ENCODE peak calls at places on chromosomes 5 and 9, in six cellular contexts. R is GM12878, P is K562, G is H1, U is HepG2, Z is HCT116. O is an unnamed sample. For H3K79me2, the result is how much of the 10 kb centered on the place peaks cover.

GRCh38 chr9:101427957-101428655 is 7.5 kb downstream of the ALDOB start:
- DNase-seq in U (no peak), R (peak), Z (no peak), P (no peak), G (no peak), O (no peak)

GRCh38 chr9:132942541-132943182 is 1.8 kb downstream of the TSC1 start:
- DNase-seq in G (no peak), P (no peak), U (no peak), R (no peak), Z (no peak), O (no peak)

GRCh38 chr5:61866930-61867329 is 439.1 kb upstream of the KIF2A start:
- DNase-seq in Z (peak), R (peak), G (no peak), U (no peak), P (peak), O (no peak)

GRCh38 chr5:92525131-92525530 is 1055.9 kb downstream of the NR2F1-AS1 start:
- DNase-seq in U (no peak), R (no peak), Z (no peak), G (no peak), P (no peak), O (no peak)

GRCh38 chr5:173011602-173012001 is 28.0 kb downstream of the ATP6V0E1 start:
- DNase-seq in Z (no peak), U (no peak), R (no peak), P (no peak), G (no peak), O (peak)

GRCh38 chr9:4887556-4887955 is 94.8 kb downstream of the RCL1 start:
- DNase-seq in P (no peak), G (no peak), R (no peak), U (no peak), Z (no peak), O (no peak)

GRCh38 chr5:16600397-16600796 is 16.4 kb downstream of the RETREG1 start:
- DNase-seq in Z (no peak), R (no peak), P (no peak), U (no peak), G (no peak), O (peak)

GRCh38 chr5:164636456-164636855 is 1131.0 kb downstream of the MAT2B start:
- DNase-seq in Z (no peak), U (no peak), G (no peak), P (no peak), R (no peak), O (no peak)

GRCh38 chr5:35303152-35303551 is 72.9 kb upstream of the PRLR start:
- DNase-seq in R (peak), Z (no peak), U (no peak), P (no peak), G (no peak), O (no peak)

GRCh38 chr9:115208503-115208902 is 90.5 kb upstream of the TNC start:
- DNase-seq in Z (no peak), P (no peak), R (no peak), U (no peak), G (no peak), O (no peak)

GRCh38 chr5:170449232-170449631 is 54.6 kb upstream of the KCNIP1 start:
- DNase-seq in R (no peak), P (no peak), U (no peak), Z (no peak), G (peak), O (no peak)

GRCh38 chr5:95669540-95669939 is 13.3 kb downstream of the SPATA9 start:
- DNase-seq in U (no peak), G (no peak), R (no peak), P (peak), Z (no peak), O (peak)

GRCh38 chr5:150082364-150082763 is 4.0 kb downstream of the CSF1R start:
- DNase-seq in G (no peak), R (no peak), P (no peak), Z (no peak), U (no peak), O (no peak)

GRCh38 chr5:178790371-178790770 is 59.9 kb upstream of the ZNF354A start:
- DNase-seq in P (no peak), R (no peak), G (no peak), Z (no peak), U (peak), O (no peak)

GRCh38 chr9:971901-972511 is 4.4 kb upstream of the DMRT3 start:
- DNase-seq in G (peak), P (no peak), Z (no peak), R (no peak), U (no peak), O (no peak)

GRCh38 chr9:34796924-34797323 is 87.0 kb upstream of the CCL21 start:
- DNase-seq in U (no peak), P (peak), Z (no peak), G (peak), R (no peak), O (no peak)

GRCh38 chr9:2085719-2086515 is 70.8 kb downstream of the SMARCA2 start:
- DNase-seq in U (no peak), Z (no peak), R (no peak), P (no peak), G (no peak), O (peak)

GRCh38 chr5:73987915-73988314 is 361.9 kb downstream of the ARHGEF28 start:
- DNase-seq in R (no peak), G (no peak), U (no peak), P (no peak), Z (no peak), O (no peak)

GRCh38 chr9:75892168-75892901 is 1.9 kb downstream of the PCSK5 start:
- DNase-seq in G (peak), Z (no peak), P (no peak), U (no peak), R (no peak), O (peak)

GRCh38 chr5:108451269-108451668 is 69.4 kb upstream of the FBXL17 start:
- DNase-seq in P (no peak), R (no peak), Z (no peak), G (no peak), U (no peak), O (no peak)

GRCh38 chr5:66494437-66494836 is 101.8 kb upstream of the MAST4 start:
- DNase-seq in R (no peak), G (peak), P (peak), U (no peak), Z (no peak), O (no peak)

GRCh38 chr5:91528831-91529230 is 145.7 kb upstream of the ARRDC3 start:
- DNase-seq in P (no peak), R (no peak), U (no peak), G (no peak), Z (no peak), O (no peak)

GRCh38 chr9:99400184-99400731 is 178.2 kb downstream of the SEC61B start:
- DNase-seq in Z (no peak), R (no peak), G (no peak), P (no peak), U (no peak), O (no peak)

GRCh38 chr9:279674-280073 is 65.0 kb downstream of the DOCK8 start:
- DNase-seq in P (no peak), G (no peak), U (no peak), Z (no peak), R (no peak), O (no peak)

GRCh38 chr5:143322931-143323330 is 80.6 kb downstream of the NR3C1 start:
- DNase-seq in P (no peak), G (no peak), U (no peak), R (no peak), Z (no peak), O (no peak)

GRCh38 chr5:82886911-82887310 is 190.3 kb downstream of the TMEM167A start:
- DNase-seq in G (no peak), Z (no peak), U (no peak), P (no peak), R (no peak), O (no peak)

GRCh38 chr5:7850241-7850532 is 746 bp downstream of the CFAP90 start:
- DNase-seq in U (peak), G (no peak), Z (no peak), P (no peak), R (no peak), O (no peak)

GRCh38 chr5:79827159-79827562 is 137.5 kb downstream of the CMYA5 start:
- DNase-seq in G (no peak), R (no peak), U (no peak), Z (no peak), P (no peak), O (no peak)

GRCh38 chr5:120096413-120096812 is 367.7 kb upstream of the PRR16 start:
- DNase-seq in R (no peak), U (no peak), G (no peak), Z (no peak), P (no peak), O (no peak)

GRCh38 chr5:154829589-154830218 is 20.7 kb downstream of the FAXDC2 start:
- DNase-seq in R (no peak), U (no peak), Z (peak), P (no peak), G (no peak), O (no peak)

GRCh38 chr5:118440496-118440895 is 547.9 kb downstream of the DTWD2 start:
- DNase-seq in G (no peak), U (no peak), Z (no peak), R (no peak), P (no peak), O (no peak)

GRCh38 chr9:135339378-135339973 is 140.1 kb upstream of the PPP1R26 start:
- DNase-seq in P (no peak), R (no peak), Z (no peak), U (no peak), G (no peak), O (no peak)

GRCh38 chr5:108220834-108221233 is 161.1 kb downstream of the FBXL17 start:
- DNase-seq in U (no peak), R (no peak), G (no peak), Z (no peak), P (no peak), O (no peak)

GRCh38 chr9:127451681-127452480 is 571 bp downstream of the LRSAM1 start:
- DNase-seq in G (peak), P (peak), R (peak), Z (no peak), U (no peak), O (peak)

GRCh38 chr5:137156175-137156574 is 343.0 kb downstream of the SPOCK1 start:
- DNase-seq in U (no peak), R (no peak), Z (no peak), P (no peak), G (no peak), O (no peak)

GRCh38 chr9:95268681-95269080 is 48.8 kb downstream of the FANCC start:
- DNase-seq in P (peak), U (peak), R (no peak), G (no peak), Z (peak), O (peak)

DNA sequence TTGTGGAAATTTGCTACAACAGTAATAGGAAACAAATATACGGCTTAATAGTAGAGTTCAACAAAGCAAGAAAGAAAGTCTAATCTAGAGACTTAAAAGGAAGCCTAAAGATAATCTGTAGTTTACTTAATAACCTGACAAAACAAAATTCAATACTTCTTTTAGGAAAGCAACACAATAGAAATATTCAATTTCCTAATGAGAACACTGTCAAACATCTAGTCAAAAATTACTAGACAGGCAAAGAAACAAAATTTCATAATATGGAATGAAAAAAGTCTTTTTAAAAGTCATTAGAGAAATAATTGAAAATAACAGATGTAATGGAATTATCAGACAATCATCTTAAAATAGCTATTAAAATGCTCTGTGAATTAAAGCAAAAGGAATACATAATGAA is 692.5 kb upstream of the ADAMTS16 start:
- DNase-seq in U (no peak), G (no peak), Z (no peak), P (no peak), R (no peak), O (no peak)
- TF ChIP-seq POLR2A in U (no peak), G (no peak), Z (no peak), P (no peak), R (no peak), O (no peak)

DNA sequence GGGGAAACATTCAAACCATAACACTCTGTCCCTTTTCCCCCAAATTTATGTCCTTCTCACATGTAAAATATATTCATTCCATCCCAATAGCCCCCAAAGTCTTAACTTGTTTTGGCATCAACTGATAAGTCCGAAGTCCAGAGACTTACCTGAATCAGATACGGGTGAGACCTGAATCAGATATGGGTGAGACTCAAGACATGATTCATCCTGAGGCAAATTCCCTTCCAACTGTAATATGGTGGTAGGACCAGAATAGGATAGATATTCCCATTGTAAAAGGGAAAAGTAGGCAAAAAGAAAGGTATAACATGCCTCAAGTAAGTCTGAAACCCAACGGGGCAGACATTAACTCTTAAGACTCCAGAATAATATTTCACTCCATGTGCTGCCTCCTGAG is 115.6 kb upstream of the CKMT2 start:
- DNase-seq in U (no peak), G (no peak), R (no peak), Z (no peak), P (no peak), O (no peak)
- H3K27ac ChIP-seq in U (no peak), G (no peak), R (no peak), Z (no peak), P (no peak), O (no peak)

GRCh38 chr5:141491323-141492167 is 2.7 kb downstream of the PCDHGC5 start:
- DNase-seq in Z (no peak), G (no peak), R (no peak), U (no peak), P (no peak), O (no peak)

GRCh38 chr5:141490771-141491170 is 1.9 kb downstream of the PCDHGC5 start:
- DNase-seq in P (no peak), R (no peak), G (no peak), U (no peak), Z (no peak), O (no peak)

GRCh38 chr5:141488591-141489478 is at the start of gene PCDHGC5:
- DNase-seq in R (no peak), P (no peak), Z (no peak), U (no peak), G (no peak), O (no peak)

GRCh38 chr5:141490271-141490670 is 1.4 kb downstream of the PCDHGC5 start:
- DNase-seq in R (no peak), P (no peak), Z (no peak), U (no peak), G (no peak), O (no peak)

GRCh38 chr5:141489841-141490240 is 960 bp downstream of the PCDHGC5 start:
- DNase-seq in U (no peak), P (no peak), Z (no peak), G (no peak), R (no peak), O (no peak)
- H3K79me2 ChIP-seq in U (under half), P (under half), Z (under half), G (under half), R (under half), O (under half)

GRCh38 chr5:1633605-1634336 is 110.0 kb upstream of the LPCAT1 start:
- DNase-seq in G (peak), P (peak), R (peak), Z (peak), U (peak), O (peak)
- TF ChIP-seq POLR2A in G (no peak), P (peak), R (peak), Z (peak), U (peak), O (peak)

DNA sequence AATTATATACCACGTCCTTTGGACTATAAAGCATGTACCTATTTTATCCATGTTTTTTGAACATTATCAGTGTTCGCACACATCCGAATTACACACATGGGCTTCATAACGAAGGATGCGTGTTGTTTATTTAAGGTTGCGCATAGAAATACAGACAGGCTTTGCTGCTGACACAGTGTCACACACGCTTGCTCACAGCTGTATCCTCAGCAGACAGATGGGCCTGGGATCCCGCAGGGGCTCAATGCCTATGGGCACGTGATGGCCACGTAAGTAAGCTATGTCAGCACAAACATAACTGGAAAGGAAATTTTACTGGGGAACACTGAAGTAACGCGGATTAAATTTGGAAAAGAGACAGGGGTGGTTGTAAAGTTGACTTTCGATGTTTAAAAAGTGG is 76.6 kb downstream of the OTULIN start:
- DNase-seq in Z (no peak), P (no peak), U (no peak), R (no peak), G (no peak), O (no peak)
- H3K27ac ChIP-seq in Z (no peak), P (no peak), U (no peak), R (no peak), G (no peak), O (no peak)